ENCODE peak calls at places on chromosomes 5 and 9, in eight cellular contexts. U is heart left ventricle, Z is B cell, J is A549, W is right lobe of liver, P is mesothelial cell of epicardium, X is dorsolateral prefrontal cortex, H is LNCaP clone FGC. Y is an unnamed sample.

GRCh38 chr9:133609311-133610098 is at the start of gene FAM163B:
- DNase-seq in U (no peak), W (peak; percentile 65), J (peak; percentile 15), X (no peak), P (peak; percentile 78), Z (peak; percentile 60), H (no peak), Y (no peak)

GRCh38 chr5:133680830-133681555 is 68.7 kb upstream of the FSTL4 start:
- DNase-seq in W (no peak), J (no peak), Z (no peak), X (no peak), P (no peak), U (no peak), H (no peak), Y (no peak)

GRCh38 chr9:124217839-124218437 is 39.8 kb upstream of the NEK6 start:
- DNase-seq in P (no peak), Z (peak; percentile 41), X (no peak), J (no peak), H (no peak), U (no peak), W (peak; percentile 56), Y (no peak)

GRCh38 chr5:167763772-167764171 is 527.7 kb upstream of the WWC1 start:
- DNase-seq in J (no peak), Z (no peak), H (no peak), X (no peak), P (no peak), W (no peak), U (no peak), Y (no peak)

GRCh38 chr9:87959916-87960581 is 14.3 kb downstream of the CDK20 start:
- DNase-seq in Z (no peak), H (no peak), U (no peak), P (no peak), J (no peak), X (no peak), W (no peak), Y (no peak)

GRCh38 chr5:44511596-44511995 is 122.4 kb upstream of the FGF10 start:
- DNase-seq in P (no peak), Z (no peak), W (no peak), H (no peak), J (no peak), U (no peak), X (no peak), Y (no peak)

GRCh38 chr5:122112733-122113558 is 16.4 kb upstream of the ZNF474 start:
- DNase-seq in H (no peak), Z (no peak), J (no peak), X (no peak), P (no peak), U (no peak), W (no peak), Y (no peak)

GRCh38 chr9:110029422-110029814 is 178.5 kb downstream of the C9orf152 start:
- DNase-seq in H (no peak), X (no peak), Z (no peak), W (no peak), U (no peak), P (no peak), J (peak; percentile 23), Y (no peak)

GRCh38 chr5:131671994-131672655 is 37.1 kb upstream of the RAPGEF6 start:
- DNase-seq in H (peak; percentile 96), J (no peak), P (no peak), X (peak; percentile 40), U (no peak), Z (no peak), W (no peak), Y (no peak)

GRCh38 chr9:135347461-135347860 is 132.1 kb upstream of the PPP1R26 start:
- DNase-seq in J (no peak), H (no peak), U (no peak), P (no peak), X (peak; percentile 32), Z (no peak), W (no peak), Y (no peak)

GRCh38 chr5:169178754-169179153 is 122.2 kb downstream of the SLIT3 start:
- DNase-seq in H (no peak), X (no peak), W (no peak), Z (no peak), U (no peak), J (no peak), P (no peak), Y (no peak)

GRCh38 chr5:37816883-37817282 is 23.0 kb downstream of the GDNF start:
- DNase-seq in W (no peak), P (no peak), U (no peak), X (peak; percentile 87), J (no peak), H (no peak), Z (no peak), Y (no peak)

GRCh38 chr5:160269017-160269416 is 39.7 kb downstream of the FABP6 start:
- DNase-seq in U (peak; percentile 96), W (peak; percentile 87), X (peak; percentile 76), H (no peak), P (no peak), J (no peak), Z (no peak), Y (no peak)

GRCh38 chr5:33310471-33310870 is 130.3 kb upstream of the TARS1 start:
- DNase-seq in U (no peak), X (no peak), Z (no peak), H (no peak), J (no peak), P (no peak), W (no peak), Y (no peak)

GRCh38 chr9:133333566-133333965 is 2.4 kb downstream of the SURF6 start:
- DNase-seq in H (no peak), W (peak; percentile 36), P (no peak), Z (no peak), U (peak; percentile 13), X (no peak), J (no peak), Y (no peak)

GRCh38 chr5:25754895-25755294 is 1110.1 kb upstream of the CDH10 start:
- DNase-seq in Z (no peak), U (no peak), W (no peak), J (no peak), H (no peak), X (no peak), P (no peak), Y (no peak)

GRCh38 chr9:108861997-108862396 is at the start of gene ACTL7A:
- DNase-seq in W (no peak), J (no peak), U (no peak), Z (no peak), H (no peak), P (no peak), X (no peak), Y (no peak)

GRCh38 chr9:108860764-108861163 is 1.3 kb upstream of the ACTL7A start:
- DNase-seq in U (no peak), Z (no peak), H (no peak), J (no peak), X (no peak), P (no peak), W (no peak), Y (no peak)

GRCh38 chr9:108859459-108860114 is 2.5 kb upstream of the ACTL7A start:
- DNase-seq in X (no peak), Z (no peak), J (no peak), P (no peak), U (no peak), H (no peak), W (no peak), Y (no peak)

GRCh38 chr9:108860354-108860753 is 1.7 kb upstream of the ACTL7A start:
- DNase-seq in X (no peak), W (no peak), H (no peak), J (no peak), Z (no peak), P (no peak), U (no peak), Y (no peak)

DNA sequence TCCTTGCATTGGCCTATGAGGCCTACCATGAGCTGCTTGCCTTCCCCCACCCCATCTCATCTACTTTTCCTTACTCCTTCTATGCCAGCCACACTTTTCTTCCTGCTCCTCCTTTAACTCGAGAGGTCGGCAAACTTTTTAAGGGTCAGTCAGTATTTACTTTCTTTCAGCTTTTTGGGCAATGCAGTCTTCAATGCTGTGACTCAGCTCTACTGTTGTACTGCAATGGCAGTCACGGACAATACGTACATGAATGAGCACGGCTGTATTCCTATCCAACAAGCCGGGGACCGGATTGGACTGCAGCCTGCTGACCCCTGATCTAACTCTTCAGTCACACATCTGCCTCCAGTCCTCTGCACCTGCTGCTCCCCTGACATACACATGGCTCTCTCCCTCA is 602 bp upstream of the ACTL7A start:
- DNase-seq in J (no peak), H (no peak), Z (no peak), X (no peak), P (no peak), U (no peak), W (no peak), Y (no peak)
- TF ChIP-seq CTCF in J (no peak), H (no peak), Z (no peak), X (no peak), P (no peak), U (no peak), W (no peak), Y (no peak)

GRCh38 chr5:153445875-153446567 is 44.4 kb upstream of the GRIA1 start:
- DNase-seq in U (peak; percentile 24), H (no peak), X (peak; percentile 20), P (no peak), Z (no peak), W (peak; percentile 66), J (no peak), Y (no peak)
- TF ChIP-seq CTCF in U (no peak), H (no peak), X (no peak), P (no peak), Z (no peak), W (no peak), J (no peak), Y (no peak)

DNA sequence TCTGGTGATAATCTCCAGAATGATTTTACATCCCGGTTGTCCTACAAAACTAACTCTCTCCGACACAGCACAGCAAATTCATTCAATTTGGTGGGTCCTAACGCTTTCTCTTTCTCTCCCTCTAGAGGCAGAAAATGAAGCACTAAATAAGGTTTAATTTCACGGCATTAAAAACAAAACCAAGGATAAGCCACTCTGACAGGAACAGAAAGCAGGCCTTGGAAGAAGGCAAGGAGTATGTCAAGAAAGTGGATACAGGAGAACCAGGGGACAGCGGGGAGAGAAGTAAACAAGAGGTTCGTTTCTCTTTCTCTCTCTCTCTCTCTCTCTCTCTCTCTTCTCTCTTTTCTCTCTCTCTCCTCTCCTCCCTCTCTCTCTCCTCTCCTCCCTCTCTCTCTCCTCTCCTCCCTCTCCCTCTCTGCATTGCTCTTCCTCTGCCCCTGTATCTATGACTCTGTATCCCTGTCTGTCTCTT is 49.8 kb downstream of the EBF1 start:
- DNase-seq in W (no peak), X (no peak), J (no peak), Z (no peak), H (no peak), U (no peak), P (no peak), Y (no peak)
- TF ChIP-seq CTCF in W (peak; percentile 25), X (no peak), J (peak; percentile 32), Z (peak; percentile 61), H (peak; percentile 39), U (peak; percentile 50), P (no peak), Y (peak; percentile 34)

GRCh38 chr5:173530547-173530946 is 85.9 kb downstream of the BOD1 start:
- DNase-seq in U (no peak), H (no peak), X (no peak), P (no peak), W (no peak), Z (no peak), J (peak; percentile 17), Y (no peak)
- TF ChIP-seq CTCF in U (no peak), H (no peak), X (no peak), P (no peak), W (no peak), Z (no peak), J (no peak), Y (peak; percentile 23)

Y was measured in GM12864.